ENCODE peak calls at places on chromosomes 3 and 15, in six cellular contexts. T is EH; Z is activated naive CD4-positive, alpha-beta T cell treated with Interleukin-2 at 50 U/mL for 16 hours; I is GM04504; Q is cardiac fibroblast; D is ureter. M is an unnamed sample.

GRCh38 chr15:29925227-29926082 is 103.2 kb upstream of the TJP1 start:
- DNase-seq in T (peak), Z (no peak), I (no peak), Q (peak), D (peak), M (no peak)

GRCh38 chr3:5016218-5017161 is 37.3 kb downstream of the BHLHE40 start:
- DNase-seq in T (peak), Z (peak), I (no peak), Q (peak), D (peak), M (peak)

GRCh38 chr3:101954946-101955345 is 105.6 kb downstream of the NFKBIZ start:
- DNase-seq in T (no peak), Z (no peak), I (no peak), Q (peak), D (no peak), M (no peak)

GRCh38 chr3:159896543-159896942 is 92.1 kb upstream of the IL12A start:
- DNase-seq in T (no peak), Z (no peak), I (no peak), Q (no peak), D (no peak), M (no peak)

GRCh38 chr3:30435950-30436349 is 170.5 kb upstream of the TGFBR2 start:
- DNase-seq in T (peak), Z (no peak), I (no peak), Q (no peak), D (no peak), M (no peak)

GRCh38 chr15:93072011-93072410 is 17.0 kb downstream of the RGMA start:
- DNase-seq in T (peak), Z (no peak), I (no peak), Q (peak), D (no peak), M (no peak)

GRCh38 chr3:124463234-124463633 is 267.0 kb upstream of the UMPS start:
- DNase-seq in T (no peak), Z (no peak), I (no peak), Q (no peak), D (no peak), M (no peak)

GRCh38 chr3:150603888-150604319 is 783 bp downstream of the SELENOT start:
- DNase-seq in T (no peak), Z (no peak), I (no peak), Q (no peak), D (no peak), M (no peak)

GRCh38 chr3:193656445-193656844 is 63.4 kb downstream of the OPA1 start:
- DNase-seq in T (no peak), Z (no peak), I (no peak), Q (no peak), D (no peak), M (no peak)

GRCh38 chr15:74365619-74366445 is 1.6 kb downstream of the CYP11A1 start:
- DNase-seq in T (peak), Z (no peak), I (no peak), Q (peak), D (no peak), M (peak)

GRCh38 chr15:99344639-99345038 is 93.4 kb downstream of the LRRC28 start:
- DNase-seq in T (no peak), Z (no peak), I (no peak), Q (no peak), D (no peak), M (no peak)

GRCh38 chr3:32684800-32685603 is at the start of gene CNOT10:
- DNase-seq in T (peak), Z (peak), I (peak), Q (peak), D (peak), M (peak)

GRCh38 chr15:63140936-63141335 is 16.3 kb downstream of the RPS27L start:
- DNase-seq in T (no peak), Z (no peak), I (no peak), Q (no peak), D (no peak), M (no peak)

GRCh38 chr15:74768771-74769342 is 13.0 kb upstream of the CSK start:
- DNase-seq in T (peak), Z (peak), I (no peak), Q (peak), D (no peak), M (peak)